ENCODE peak calls at places on chromosomes 3 and 15, in six cellular contexts. T is uterus, K is tibial artery, Z is prostate gland, F is pancreas, S is dorsolateral prefrontal cortex. A is an unnamed sample. For H3K27me3, the result is how much of the 10 kb centered on the place peaks cover.

GRCh38 chr15:75836953-75837321 is 6.3 kb upstream of the UBE2Q2 start:
- DNase-seq in T (no peak), K (peak), Z (no peak), F (no peak), S (no peak), A (no peak)

GRCh38 chr3:11498646-11499045 is 145.1 kb downstream of the VGLL4 start:
- DNase-seq in T (peak), K (peak), Z (no peak), F (peak), S (no peak), A (peak)

GRCh38 chr3:186700267-186700666 is 16.9 kb upstream of the KNG1 start:
- DNase-seq in T (no peak), K (no peak), Z (no peak), F (no peak), S (no peak), A (no peak)

GRCh38 chr3:118803096-118803476 is 231.6 kb downstream of the IGSF11 start:
- DNase-seq in T (no peak), K (no peak), Z (no peak), F (peak), S (no peak), A (no peak)

GRCh38 chr3:11238880-11239279 is 33.3 kb upstream of the ATG7 start:
- DNase-seq in T (no peak), K (no peak), Z (no peak), F (no peak), S (no peak), A (no peak)

GRCh38 chr3:150733373-150733935 is 29.5 kb downstream of the SIAH2 start:
- DNase-seq in T (no peak), K (no peak), Z (no peak), F (no peak), S (no peak), A (no peak)

GRCh38 chr3:165256554-165256953 is 60.4 kb upstream of the SLITRK3 start:
- DNase-seq in T (no peak), K (no peak), Z (no peak), F (no peak), S (no peak), A (no peak)

GRCh38 chr3:110521019-110521418 is 550.6 kb upstream of the NECTIN3 start:
- DNase-seq in T (no peak), K (no peak), Z (no peak), F (no peak), S (no peak), A (no peak)

GRCh38 chr3:99637041-99637380 is 1.4 kb upstream of the COL8A1 start:
- DNase-seq in T (no peak), K (no peak), Z (no peak), F (no peak), S (no peak), A (no peak)

GRCh38 chr15:66907826-66908502 is 157.4 kb upstream of the SMAD3 start:
- DNase-seq in T (no peak), K (peak), Z (peak), F (peak), S (peak), A (no peak)

GRCh38 chr3:194204036-194204792 is 68.3 kb downstream of the HES1 start:
- DNase-seq in T (no peak), K (no peak), Z (peak), F (no peak), S (no peak), A (no peak)

GRCh38 chr3:11288021-11288491 is 15.9 kb downstream of the ATG7 start:
- DNase-seq in T (no peak), K (no peak), Z (peak), F (no peak), S (no peak), A (no peak)

GRCh38 chr15:69118089-69118488 is 42.3 kb upstream of the GLCE start:
- DNase-seq in T (no peak), K (no peak), Z (no peak), F (no peak), S (no peak), A (no peak)
- H3K27me3 ChIP-seq in T (under half), K (under half), Z (under half), F (under half), S (under half), A (under half)

DNA sequence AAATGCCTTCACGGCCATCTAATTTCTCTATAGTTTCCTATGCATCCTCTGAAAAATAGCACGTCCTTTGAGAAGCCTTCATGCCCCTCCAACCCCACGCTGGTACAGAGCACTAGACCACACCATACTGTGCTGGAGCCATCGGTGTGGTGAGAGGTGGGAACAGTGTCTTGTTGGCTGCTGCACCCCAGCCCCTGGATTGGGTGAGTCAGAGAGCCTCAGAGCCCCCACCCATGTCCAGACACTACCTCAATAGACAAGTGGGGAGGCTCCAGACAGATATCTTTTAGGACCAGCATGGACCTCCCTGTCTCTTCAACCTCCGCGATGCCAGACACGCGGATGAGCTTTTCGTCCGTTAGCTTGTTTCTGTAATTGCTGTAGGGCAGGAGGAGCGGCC is 12.1 kb upstream of the TGM5 start:
- DNase-seq in T (no peak), K (no peak), Z (no peak), F (no peak), S (no peak), A (no peak)
- H3K27me3 ChIP-seq in T (under half), K (under half), Z (under half), F (under half), S (under half), A (under half)

GRCh38 chr15:89372069-89373033 is 37.7 kb upstream of the POLG start:
- DNase-seq in T (no peak), K (no peak), Z (no peak), F (no peak), S (no peak), A (no peak)
- H3K27me3 ChIP-seq in T (under half), K (half or more), Z (under half), F (under half), S (under half), A (half or more)

DNA sequence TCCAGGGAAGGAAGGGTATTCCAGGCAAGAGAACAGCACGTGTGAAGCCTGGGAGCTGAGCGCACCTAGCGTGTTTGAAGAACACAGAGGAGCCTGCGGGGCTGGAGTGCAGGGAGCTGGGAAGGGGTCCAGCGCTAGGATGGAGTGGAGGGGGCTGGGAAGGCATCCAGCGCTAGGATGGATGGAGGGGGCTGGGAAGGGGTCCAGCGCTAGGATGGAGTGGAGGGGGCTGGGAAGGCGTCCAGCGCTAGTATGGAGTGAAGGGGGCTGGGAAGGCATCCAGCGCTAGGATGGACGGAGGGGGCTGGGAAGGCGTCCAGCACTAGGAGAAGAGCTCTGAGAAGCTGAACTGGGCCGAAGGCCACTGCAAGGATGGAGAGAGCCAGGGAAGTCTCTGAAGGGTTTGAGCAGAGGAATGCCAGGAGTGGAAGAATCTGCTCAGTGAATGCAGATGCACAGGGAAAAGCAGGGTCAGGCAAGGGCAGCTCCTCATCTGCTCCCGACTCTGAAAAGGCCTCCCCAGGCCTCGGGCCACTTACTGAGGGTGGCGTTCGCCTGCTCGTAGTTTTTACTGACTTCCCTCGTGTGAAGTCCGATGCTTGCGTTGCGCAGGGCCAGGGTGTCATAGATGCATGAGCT is 39.7 kb downstream of the MUC20 start:
- DNase-seq in T (peak), K (no peak), Z (no peak), F (no peak), S (no peak), A (no peak)
- H3K27me3 ChIP-seq in T (under half), K (half or more), Z (under half), F (under half), S (under half), A (under half)

GRCh38 chr3:183285828-183286457 is 32.9 kb downstream of the B3GNT5 start:
- DNase-seq in T (peak), K (peak), Z (peak), F (peak), S (peak), A (peak)
- H3K27me3 ChIP-seq in T (under half), K (under half), Z (under half), F (under half), S (under half), A (under half)